ENCODE peak calls at places on chromosomes 4 and X, in nine cellular contexts. A, G, S, O, K, F, E, H and Q are unnamed samples.

GRCh38 chrX:9318213-9318612 is 146.6 kb upstream of the TBL1X start:
- DNase-seq in A (no peak), G (no peak), S (no peak), O (no peak), K (no peak), F (no peak), E (no peak), H (no peak), Q (no peak)

GRCh38 chr4:108036252-108036651 is 46.6 kb downstream of the HADH start:
- DNase-seq in A (no peak), G (no peak), S (no peak), O (no peak), K (no peak), F (no peak), E (peak; percentile 98), H (no peak), Q (peak; percentile 53)

GRCh38 chr4:140448830-140449229 is 21.4 kb upstream of the CLGN start:
- DNase-seq in A (no peak), G (no peak), S (peak; percentile 13), O (no peak), K (no peak), F (no peak), E (no peak), H (no peak), Q (no peak)

GRCh38 chr4:44118971-44119680 is 329.5 kb downstream of the KCTD8 start:
- DNase-seq in A (no peak), G (no peak), S (peak; percentile 38), O (no peak), K (no peak), F (no peak), E (no peak), H (no peak), Q (no peak)

GRCh38 chr4:89586864-89587263 is 250.1 kb downstream of the SNCA start:
- DNase-seq in A (no peak), G (no peak), S (peak; percentile 27), O (no peak), K (no peak), F (peak; percentile 28), E (no peak), H (no peak), Q (no peak)

GRCh38 chr4:2365913-2366210 is 52.6 kb downstream of the ZFYVE28 start:
- DNase-seq in A (no peak), G (no peak), S (no peak), O (no peak), K (peak; percentile 28), F (no peak), E (no peak), H (no peak), Q (no peak)

GRCh38 chr4:2194556-2194955 is 47.4 kb downstream of the HAUS3 start:
- DNase-seq in A (no peak), G (no peak), S (no peak), O (no peak), K (no peak), F (no peak), E (no peak), H (no peak), Q (no peak)

GRCh38 chr4:156193116-156193515 is 239.4 kb upstream of the CTSO start:
- DNase-seq in A (no peak), G (no peak), S (peak; percentile 22), O (no peak), K (no peak), F (no peak), E (no peak), H (no peak), Q (no peak)

GRCh38 chrX:31166416-31166815 is 94.6 kb upstream of the FTHL17 start:
- DNase-seq in A (no peak), G (no peak), S (peak; percentile 18), O (no peak), K (no peak), F (no peak), E (no peak), H (no peak), Q (no peak)

GRCh38 chr4:69823048-69823447 is 36.9 kb downstream of the SULT1E1 start:
- DNase-seq in A (no peak), G (no peak), S (no peak), O (no peak), K (no peak), F (no peak), E (no peak), H (no peak), Q (no peak)

GRCh38 chrX:11434607-11435006 is 141.4 kb downstream of the AMELX start:
- DNase-seq in A (no peak), G (no peak), S (no peak), O (no peak), K (no peak), F (no peak), E (no peak), H (no peak), Q (no peak)

GRCh38 chrX:11435568-11435967 is 142.4 kb downstream of the AMELX start:
- DNase-seq in A (no peak), G (no peak), S (peak; percentile 80), O (no peak), K (no peak), F (peak; percentile 92), E (no peak), H (no peak), Q (no peak)

GRCh38 chrX:11437642-11438379 is 144.6 kb downstream of the AMELX start:
- DNase-seq in A (no peak), G (no peak), S (peak; percentile 85), O (no peak), K (no peak), F (peak; percentile 53), E (peak; percentile 8), H (no peak), Q (no peak)

GRCh38 chrX:11438767-11439166 is 145.6 kb downstream of the AMELX start:
- DNase-seq in A (no peak), G (no peak), S (peak; percentile 71), O (no peak), K (no peak), F (peak; percentile 69), E (no peak), H (no peak), Q (no peak)

GRCh38 chrX:11438380-11438723 is 145.1 kb downstream of the AMELX start:
- DNase-seq in A (no peak), G (no peak), S (no peak), O (no peak), K (no peak), F (no peak), E (no peak), H (no peak), Q (no peak)
- H3K4me3 ChIP-seq in A (no peak overlapping the region), G (no peak overlapping the region), S (no peak overlapping the region), O (no peak overlapping the region), K (no peak overlapping the region), F (no peak overlapping the region), E (no peak overlapping the region), H (no peak overlapping the region), Q (no peak overlapping the region)

DNA sequence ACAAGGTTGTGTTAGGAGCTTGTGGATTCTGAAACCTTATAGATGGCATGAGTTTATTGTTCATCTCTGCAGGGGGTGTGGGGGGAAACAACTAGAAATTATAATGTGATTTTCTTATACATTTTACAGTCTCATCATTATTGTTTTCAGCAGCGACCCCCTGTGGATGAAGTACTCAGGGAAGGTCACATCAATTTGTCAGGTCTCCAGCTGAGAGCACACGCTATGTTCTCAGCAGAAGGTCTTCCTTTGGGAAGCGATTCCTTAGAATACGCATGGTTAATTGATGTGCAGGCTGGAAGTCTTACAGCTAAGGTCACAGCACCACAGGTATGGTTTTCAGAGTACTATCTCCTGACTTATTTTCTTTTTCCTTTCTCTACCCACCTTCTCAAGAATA is 72.2 kb downstream of the BLTP1 start:
- DNase-seq in A (peak; percentile 24), G (no peak), S (peak; percentile 33), O (no peak), K (no peak), F (peak; percentile 12), E (peak; percentile 4), H (peak; percentile 3), Q (no peak)
- TF ChIP-seq CTCF in A (no peak), G (no peak), S (peak; percentile 35), O (no peak), K (no peak), F (peak; percentile 28), E (peak; percentile 65), H (peak; percentile 55), Q (no peak)

DNA sequence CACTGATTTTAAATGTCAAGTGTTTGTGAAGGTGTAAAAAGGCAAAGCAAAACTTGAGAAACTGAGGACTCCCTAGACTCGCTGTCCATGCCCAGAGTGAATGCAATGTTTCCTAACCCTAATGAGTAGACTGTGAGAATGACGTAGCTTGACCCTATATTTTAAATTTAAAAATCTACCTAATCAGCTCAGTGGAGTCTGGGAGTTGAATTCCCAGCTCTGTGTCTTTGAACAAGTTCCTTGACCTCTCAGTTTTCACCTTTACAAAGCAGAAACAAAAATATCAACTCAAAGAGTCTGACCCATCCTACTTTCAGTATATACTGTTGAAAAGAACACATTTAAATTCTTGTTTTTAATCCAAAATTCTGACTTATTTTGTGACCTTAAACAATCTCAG is 2.3 kb downstream of the FGA start:
- DNase-seq in A (no peak), G (no peak), S (no peak), O (no peak), K (no peak), F (no peak), E (no peak), H (no peak), Q (no peak)
- H3K4me3 ChIP-seq in A (no peak overlapping the region), G (no peak overlapping the region), S (no peak overlapping the region), O (no peak overlapping the region), K (no peak overlapping the region), F (no peak overlapping the region), E (no peak overlapping the region), H (no peak overlapping the region), Q (no peak overlapping the region)

DNA sequence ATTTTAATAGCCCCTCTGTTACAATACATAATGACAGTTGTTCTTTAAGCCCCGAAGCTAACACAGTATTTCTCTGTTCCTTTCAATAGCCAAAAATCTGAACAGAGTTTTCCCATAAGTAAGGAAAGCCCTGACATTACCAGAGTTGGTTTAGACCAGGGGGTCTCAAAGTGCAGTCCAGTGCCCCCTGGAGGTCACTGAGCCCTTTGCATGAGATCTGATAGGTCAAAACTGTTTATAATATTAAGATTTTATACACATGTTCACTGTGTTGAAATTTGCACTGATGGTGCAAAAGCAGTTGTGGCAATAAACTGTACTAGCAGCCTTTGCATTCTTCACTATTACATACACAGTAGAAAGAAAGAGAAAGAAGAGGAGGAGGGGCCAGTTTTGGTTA is 177.1 kb downstream of the SPANXN3 start:
- DNase-seq in A (no peak), G (no peak), S (no peak), O (no peak), K (no peak), F (no peak), E (no peak), H (no peak), Q (no peak)
- TF ChIP-seq CTCF in A (no peak), G (no peak), S (no peak), O (no peak), K (no peak), F (no peak), E (peak; percentile 16), H (no peak), Q (no peak)